ENCODE peak calls at places on chromosomes 4 and X, in six cellular contexts. J is esophagus muscularis mucosa; Y is tibial artery; E is CD8-positive, alpha-beta memory T cell; A is AG04450; M is uterus. W is an unnamed sample.

GRCh38 chr4:31089815-31090214 is 369.6 kb downstream of the PCDH7 start:
- DNase-seq in J (no peak), Y (peak), E (no peak), A (no peak), M (no peak), W (no peak)

GRCh38 chr4:183328832-183329231 is 6.6 kb upstream of the CLDN24 start:
- DNase-seq in J (no peak), Y (no peak), E (no peak), A (no peak), M (no peak), W (no peak)

GRCh38 chr4:100188829-100189228 is 1.4 kb downstream of the DDIT4L start:
- DNase-seq in J (no peak), Y (no peak), E (no peak), A (no peak), M (no peak), W (no peak)

GRCh38 chr4:4614925-4615678 is 73.3 kb upstream of the STX18 start:
- DNase-seq in J (no peak), Y (no peak), E (no peak), A (peak), M (peak), W (no peak)

GRCh38 chrX:127207326-127207725 is 387.8 kb downstream of the PRR32 start:
- DNase-seq in J (no peak), Y (no peak), E (no peak), A (no peak), M (no peak), W (no peak)

GRCh38 chrX:40004916-40005289 is 92.9 kb downstream of the BCOR start:
- DNase-seq in J (no peak), Y (no peak), E (no peak), A (no peak), M (no peak), W (no peak)

GRCh38 chr4:40197879-40198689 is 1.3 kb downstream of the RHOH start:
- DNase-seq in J (no peak), Y (no peak), E (no peak), A (no peak), M (no peak), W (no peak)

GRCh38 chrX:107707866-107708265 is 67.7 kb downstream of the TSC22D3 start:
- DNase-seq in J (no peak), Y (no peak), E (no peak), A (no peak), M (no peak), W (no peak)

GRCh38 chrX:1475881-1476280 is 23.2 kb upstream of the ASMTL start:
- DNase-seq in J (peak), Y (no peak), E (no peak), A (no peak), M (peak), W (no peak)
- H3K27ac ChIP-seq in J (no peak), Y (no peak), E (no peak), A (no peak), M (no peak), W (no peak)

DNA sequence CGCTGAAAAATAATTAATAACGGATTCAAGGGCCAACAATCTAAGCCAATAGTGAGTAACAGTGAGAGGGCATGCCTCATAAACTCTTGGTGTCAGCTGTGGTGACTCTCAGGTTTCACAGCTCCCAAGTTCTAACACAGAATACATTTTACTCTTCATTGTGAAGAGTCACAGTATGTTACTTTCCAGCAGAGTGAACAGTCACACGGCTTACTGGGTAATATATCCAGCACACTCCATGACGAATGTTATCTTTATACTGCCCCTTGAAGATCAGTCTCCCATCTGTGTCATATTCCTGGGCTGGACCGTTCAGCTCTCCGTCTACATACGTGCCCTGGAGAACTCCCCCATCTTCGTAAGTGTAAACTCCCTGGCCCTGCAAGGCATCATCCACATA is 23.1 kb downstream of the SETD7 start:
- DNase-seq in J (no peak), Y (no peak), E (no peak), A (no peak), M (no peak), W (no peak)
- H3K27ac ChIP-seq in J (no peak), Y (no peak), E (no peak), A (no peak), M (no peak), W (no peak)

GRCh38 chr4:153241970-153242847 is 38.0 kb downstream of the TRIM2 start:
- DNase-seq in J (no peak), Y (no peak), E (no peak), A (no peak), M (no peak), W (no peak)
- H3K27ac ChIP-seq in J (no peak), Y (no peak), E (no peak), A (peak), M (no peak), W (no peak)

DNA sequence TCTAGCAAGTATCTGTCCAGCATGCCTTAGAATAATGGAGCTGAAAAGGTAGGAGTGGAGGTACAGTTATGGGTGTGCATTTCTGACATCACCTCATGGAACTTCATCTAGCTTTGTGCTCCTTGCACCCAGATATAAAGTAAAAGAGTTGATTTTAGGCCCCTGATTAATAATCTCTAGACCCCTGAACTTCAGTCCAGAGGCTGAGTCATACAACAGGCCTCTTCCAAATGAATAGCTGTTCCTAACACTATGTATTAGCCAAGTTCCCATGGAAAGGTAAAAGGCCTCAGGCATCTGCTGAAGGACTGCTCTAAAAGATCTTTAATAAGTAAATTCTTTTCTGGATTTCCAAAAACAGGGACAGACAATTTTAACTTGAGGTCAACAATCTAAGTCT is 16.2 kb downstream of the TBC1D9 start:
- DNase-seq in J (no peak), Y (no peak), E (no peak), A (no peak), M (no peak), W (no peak)
- H3K27ac ChIP-seq in J (no peak), Y (no peak), E (no peak), A (no peak), M (no peak), W (no peak)

GRCh38 chr4:1631136-1631535 is 53.0 kb downstream of the FAM53A start:
- DNase-seq in J (no peak), Y (no peak), E (no peak), A (no peak), M (no peak), W (no peak)

GRCh38 chr4:1630266-1630665 is 53.8 kb downstream of the FAM53A start:
- DNase-seq in J (no peak), Y (no peak), E (no peak), A (no peak), M (no peak), W (no peak)

GRCh38 chr4:1627417-1628313 is 56.4 kb downstream of the FAM53A start:
- DNase-seq in J (no peak), Y (no peak), E (no peak), A (no peak), M (no peak), W (no peak)

GRCh38 chr4:1628892-1629703 is 55.0 kb downstream of the FAM53A start:
- DNase-seq in J (no peak), Y (peak), E (peak), A (no peak), M (peak), W (peak)

DNA sequence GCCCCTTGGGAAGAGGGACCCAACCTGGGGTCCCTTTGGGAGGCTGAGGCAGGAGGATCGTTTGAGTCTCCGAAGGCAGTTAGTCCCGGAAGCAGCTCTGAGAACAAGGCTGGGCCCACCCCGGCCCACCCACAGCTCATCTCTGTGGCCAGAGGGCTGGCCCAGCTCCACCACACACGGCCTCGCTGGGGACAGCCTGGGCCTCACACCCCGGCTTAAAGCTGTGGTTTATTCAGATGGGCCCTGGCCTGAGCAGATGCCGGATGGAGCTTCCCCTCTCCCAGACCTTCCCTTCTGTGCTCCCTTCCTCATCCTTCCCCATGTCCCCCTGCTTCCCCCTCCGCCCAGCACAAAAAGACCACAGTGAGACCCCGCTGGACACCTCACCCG is 54.4 kb downstream of the FAM53A start:
- DNase-seq in J (no peak), Y (no peak), E (no peak), A (no peak), M (no peak), W (no peak)
- H3K27ac ChIP-seq in J (no peak), Y (no peak), E (no peak), A (no peak), M (no peak), W (no peak)

DNA sequence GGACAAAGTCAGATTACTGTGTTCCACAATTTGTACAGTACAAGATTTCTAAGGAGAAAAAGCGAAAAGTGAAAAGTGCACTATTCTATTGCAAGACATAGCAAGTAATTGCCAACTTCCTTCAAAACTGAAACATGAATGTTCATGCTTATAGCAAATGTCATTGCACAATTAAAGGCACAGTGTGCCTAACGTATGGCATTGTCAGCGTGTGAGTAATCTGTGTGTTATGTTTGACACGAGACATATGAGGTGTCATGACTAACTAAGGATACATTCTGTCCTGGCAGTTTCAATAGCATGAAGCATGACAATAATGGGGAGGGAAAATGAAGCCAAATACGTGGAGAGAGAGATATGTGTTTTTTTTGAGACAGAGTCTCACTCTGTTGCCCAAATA is 33.6 kb upstream of the TBC1D9 start:
- DNase-seq in J (no peak), Y (no peak), E (no peak), A (no peak), M (no peak), W (no peak)
- H3K27ac ChIP-seq in J (no peak), Y (no peak), E (no peak), A (no peak), M (no peak), W (no peak)

DNA sequence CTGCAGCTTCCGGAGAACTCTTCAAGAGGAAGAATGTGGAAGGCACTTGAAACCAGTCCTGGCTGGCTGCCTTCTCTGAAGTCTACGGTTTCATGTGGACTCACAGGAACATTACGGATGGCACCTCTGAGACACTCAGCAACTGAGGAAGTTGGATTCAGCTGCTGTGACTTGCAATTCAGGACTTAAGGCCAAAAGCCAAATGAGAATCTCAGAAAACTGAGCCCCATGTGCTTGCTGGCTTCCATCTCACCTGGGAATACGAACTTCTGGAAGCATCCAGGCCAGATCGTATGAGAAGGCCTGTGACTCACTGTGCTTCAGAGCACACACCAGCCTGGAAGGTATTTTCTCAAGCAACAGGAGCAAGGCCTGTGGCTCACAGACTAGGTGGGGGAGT is 107.8 kb upstream of the GPC4 start:
- DNase-seq in J (no peak), Y (peak), E (no peak), A (no peak), M (no peak), W (no peak)
- H3K27ac ChIP-seq in J (no peak), Y (no peak), E (no peak), A (no peak), M (no peak), W (no peak)

GRCh38 chr4:176489001-176489400 is 169.2 kb downstream of the SPCS3 start:
- DNase-seq in J (no peak), Y (no peak), E (no peak), A (no peak), M (no peak), W (no peak)

GRCh38 chr4:176492648-176493302 is 173.0 kb downstream of the SPCS3 start:
- DNase-seq in J (no peak), Y (no peak), E (no peak), A (no peak), M (no peak), W (no peak)
- H3K27ac ChIP-seq in J (no peak), Y (no peak), E (no peak), A (no peak), M (peak), W (no peak)